ENCODE peak calls at places on chromosome 21, in eight cellular contexts. One of them, this sample, is unnamed.
A peak's percentile ranks its signal among the peaks of the same experiment; 100 is the strongest.

GRCh38 chr21:33158654-33159053 is 71.1 kb upstream of the IFNAR2 start:
- DNase-seq in breast epithelium: no peak
- DNase-seq in right cardiac atrium: no peak
- DNase-seq in esophagus squamous epithelium: no peak
- DNase-seq in adipocyte: no peak
- DNase-seq in IMR-90: no peak
- DNase-seq in pancreas: no peak
- DNase-seq in upper lobe of right lung: no peak
- DNase-seq in this sample: no peak

GRCh38 chr21:19402870-19403269 is 999.3 kb upstream of the TMPRSS15 start:
- DNase-seq in breast epithelium: no peak
- DNase-seq in right cardiac atrium: no peak
- DNase-seq in esophagus squamous epithelium: no peak
- DNase-seq in adipocyte: no peak
- DNase-seq in IMR-90: no peak
- DNase-seq in pancreas: no peak
- DNase-seq in upper lobe of right lung: no peak
- DNase-seq in this sample: no peak

GRCh38 chr21:37149411-37149810 is 76.4 kb downstream of the TTC3 start:
- DNase-seq in breast epithelium: no peak
- DNase-seq in right cardiac atrium: no peak
- DNase-seq in esophagus squamous epithelium: no peak
- DNase-seq in adipocyte: peak; percentile 90
- DNase-seq in IMR-90: peak; percentile 91
- DNase-seq in pancreas: no peak
- DNase-seq in upper lobe of right lung: no peak
- DNase-seq in this sample: no peak

GRCh38 chr21:39932335-39932734 is 65.1 kb downstream of the PCP4 start:
- DNase-seq in breast epithelium: no peak
- DNase-seq in right cardiac atrium: no peak
- DNase-seq in esophagus squamous epithelium: no peak
- DNase-seq in adipocyte: no peak
- DNase-seq in IMR-90: no peak
- DNase-seq in pancreas: no peak
- DNase-seq in upper lobe of right lung: no peak
- DNase-seq in this sample: no peak

GRCh38 chr21:28991861-28992525 is 684 bp downstream of the LTN1 start:
- DNase-seq in breast epithelium: no peak
- DNase-seq in right cardiac atrium: no peak
- DNase-seq in esophagus squamous epithelium: no peak
- DNase-seq in adipocyte: peak; percentile 36
- DNase-seq in IMR-90: no peak
- DNase-seq in pancreas: no peak
- DNase-seq in upper lobe of right lung: no peak
- DNase-seq in this sample: no peak

GRCh38 chr21:24200052-24200451 is 1407.2 kb downstream of the MRPL39 start:
- DNase-seq in breast epithelium: no peak
- DNase-seq in right cardiac atrium: no peak
- DNase-seq in esophagus squamous epithelium: no peak
- DNase-seq in adipocyte: no peak
- DNase-seq in IMR-90: no peak
- DNase-seq in pancreas: no peak
- DNase-seq in upper lobe of right lung: no peak
- DNase-seq in this sample: no peak

GRCh38 chr21:23131177-23131576 is 2133.0 kb downstream of the NCAM2 start:
- DNase-seq in breast epithelium: no peak
- DNase-seq in right cardiac atrium: no peak
- DNase-seq in esophagus squamous epithelium: no peak
- DNase-seq in adipocyte: no peak
- DNase-seq in IMR-90: no peak
- DNase-seq in pancreas: no peak
- DNase-seq in upper lobe of right lung: no peak
- DNase-seq in this sample: no peak

GRCh38 chr21:42526379-42526727 is 12.7 kb downstream of the SLC37A1 start:
- DNase-seq in breast epithelium: no peak
- DNase-seq in right cardiac atrium: no peak
- DNase-seq in esophagus squamous epithelium: no peak
- DNase-seq in adipocyte: no peak
- DNase-seq in IMR-90: no peak
- DNase-seq in pancreas: no peak
- DNase-seq in upper lobe of right lung: peak; percentile 64
- DNase-seq in this sample: no peak

GRCh38 chr21:32048353-32048752 is 175.5 kb downstream of the HUNK start:
- DNase-seq in breast epithelium: no peak
- DNase-seq in right cardiac atrium: no peak
- DNase-seq in esophagus squamous epithelium: no peak
- DNase-seq in adipocyte: no peak
- DNase-seq in IMR-90: no peak
- DNase-seq in pancreas: no peak
- DNase-seq in upper lobe of right lung: no peak
- DNase-seq in this sample: no peak

GRCh38 chr21:20875741-20876140 is 122.5 kb upstream of the NCAM2 start:
- DNase-seq in breast epithelium: no peak
- DNase-seq in right cardiac atrium: no peak
- DNase-seq in esophagus squamous epithelium: no peak
- DNase-seq in adipocyte: no peak
- DNase-seq in IMR-90: no peak
- DNase-seq in pancreas: no peak
- DNase-seq in upper lobe of right lung: no peak
- DNase-seq in this sample: no peak

GRCh38 chr21:29072873-29073221 is 601 bp downstream of the CCT8 start:
- DNase-seq in breast epithelium: no peak
- DNase-seq in right cardiac atrium: no peak
- DNase-seq in esophagus squamous epithelium: no peak
- DNase-seq in adipocyte: peak; percentile 73
- DNase-seq in IMR-90: peak; percentile 38
- DNase-seq in pancreas: no peak
- DNase-seq in upper lobe of right lung: no peak
- DNase-seq in this sample: no peak

DNA sequence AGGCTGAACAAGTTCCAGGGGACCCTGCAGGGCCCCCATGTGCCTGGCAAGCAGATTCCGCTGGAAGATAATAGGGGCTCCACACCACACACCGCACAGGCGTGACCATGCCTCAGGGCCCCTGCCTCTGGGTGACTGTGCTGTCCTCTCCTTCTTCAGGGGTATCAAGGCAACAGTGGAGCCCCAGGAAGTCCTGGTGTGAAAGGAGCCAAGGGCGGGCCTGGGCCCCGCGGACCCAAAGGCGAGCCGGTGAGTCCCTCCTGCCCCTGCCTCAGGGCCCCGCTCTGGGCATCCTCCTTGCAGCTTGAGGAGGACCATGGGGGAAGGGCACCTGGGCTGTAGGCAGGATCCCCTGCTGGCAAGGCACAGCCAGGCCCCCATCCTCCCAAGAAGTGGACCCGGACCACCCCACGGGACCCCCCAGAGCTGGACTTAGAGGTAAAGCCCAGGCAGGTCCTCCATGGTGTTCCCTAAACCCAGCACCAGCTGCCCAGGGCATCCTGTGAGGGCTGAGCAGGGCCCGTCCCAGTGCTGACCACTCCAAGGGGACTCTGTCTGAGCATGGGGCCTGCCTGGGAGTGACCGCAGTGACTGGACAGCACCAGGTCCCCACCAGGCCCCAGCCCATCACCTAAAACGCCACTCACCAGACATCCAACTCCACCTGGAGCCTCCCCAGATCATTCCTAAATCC is 21.1 kb downstream of the COL6A2 start:
- DNase-seq in breast epithelium: peak; percentile 28
- DNase-seq in right cardiac atrium: no peak
- DNase-seq in esophagus squamous epithelium: no peak
- DNase-seq in adipocyte: no peak
- DNase-seq in IMR-90: no peak
- DNase-seq in pancreas: peak; percentile 62
- DNase-seq in upper lobe of right lung: peak; percentile 57
- DNase-seq in this sample: no peak
- H3K4me3 ChIP-seq in breast epithelium: no peak overlapping the region
- H3K4me3 ChIP-seq in right cardiac atrium: no peak overlapping the region
- H3K4me3 ChIP-seq in esophagus squamous epithelium: no peak overlapping the region
- H3K4me3 ChIP-seq in adipocyte: no peak overlapping the region
- H3K4me3 ChIP-seq in IMR-90: no peak overlapping the region
- H3K4me3 ChIP-seq in pancreas: no peak overlapping the region
- H3K4me3 ChIP-seq in upper lobe of right lung: no peak overlapping the region
- H3K4me3 ChIP-seq in this sample: no peak overlapping the region

GRCh38 chr21:25790122-25790951 is 55.6 kb downstream of the GABPA start:
- DNase-seq in breast epithelium: no peak
- DNase-seq in right cardiac atrium: no peak
- DNase-seq in esophagus squamous epithelium: no peak
- DNase-seq in adipocyte: peak; percentile 70
- DNase-seq in IMR-90: peak; percentile 41
- DNase-seq in pancreas: no peak
- DNase-seq in upper lobe of right lung: no peak
- DNase-seq in this sample: no peak
- H3K9me3 ChIP-seq in breast epithelium: no peaks in the 10 kb centered on the region
- H3K9me3 ChIP-seq in right cardiac atrium: no peaks in the 10 kb centered on the region
- H3K9me3 ChIP-seq in esophagus squamous epithelium: no peaks in the 10 kb centered on the region
- H3K9me3 ChIP-seq in adipocyte: no peaks in the 10 kb centered on the region
- H3K9me3 ChIP-seq in IMR-90: no peaks in the 10 kb centered on the region
- H3K9me3 ChIP-seq in pancreas: no peaks in the 10 kb centered on the region
- H3K9me3 ChIP-seq in upper lobe of right lung: no peaks in the 10 kb centered on the region
- H3K9me3 ChIP-seq in this sample: no peaks in the 10 kb centered on the region

GRCh38 chr21:43984905-43985689 is 27.0 kb upstream of the TRAPPC10 start:
- DNase-seq in breast epithelium: no peak
- DNase-seq in right cardiac atrium: no peak
- DNase-seq in esophagus squamous epithelium: no peak
- DNase-seq in adipocyte: no peak
- DNase-seq in IMR-90: peak; percentile 24
- DNase-seq in pancreas: no peak
- DNase-seq in upper lobe of right lung: no peak
- DNase-seq in this sample: no peak
- H3K4me3 ChIP-seq in breast epithelium: no peak overlapping the region
- H3K4me3 ChIP-seq in right cardiac atrium: no peak overlapping the region
- H3K4me3 ChIP-seq in esophagus squamous epithelium: no peak overlapping the region
- H3K4me3 ChIP-seq in adipocyte: no peak overlapping the region
- H3K4me3 ChIP-seq in IMR-90: no peak overlapping the region
- H3K4me3 ChIP-seq in pancreas: no peak overlapping the region
- H3K4me3 ChIP-seq in upper lobe of right lung: no peak overlapping the region
- H3K4me3 ChIP-seq in this sample: no peak overlapping the region

GRCh38 chr21:45963225-45963555 is 18.4 kb upstream of the COL6A1 start:
- DNase-seq in breast epithelium: no peak
- DNase-seq in right cardiac atrium: no peak
- DNase-seq in esophagus squamous epithelium: no peak
- DNase-seq in adipocyte: no peak
- DNase-seq in IMR-90: peak; percentile 52
- DNase-seq in pancreas: no peak
- DNase-seq in upper lobe of right lung: no peak
- DNase-seq in this sample: no peak

GRCh38 chr21:45959182-45959581 is 22.4 kb upstream of the COL6A1 start:
- DNase-seq in breast epithelium: no peak
- DNase-seq in right cardiac atrium: no peak
- DNase-seq in esophagus squamous epithelium: no peak
- DNase-seq in adipocyte: no peak
- DNase-seq in IMR-90: no peak
- DNase-seq in pancreas: no peak
- DNase-seq in upper lobe of right lung: no peak
- DNase-seq in this sample: no peak

GRCh38 chr21:45964649-45965048 is 16.9 kb upstream of the COL6A1 start:
- DNase-seq in breast epithelium: no peak
- DNase-seq in right cardiac atrium: no peak
- DNase-seq in esophagus squamous epithelium: no peak
- DNase-seq in adipocyte: no peak
- DNase-seq in IMR-90: no peak
- DNase-seq in pancreas: no peak
- DNase-seq in upper lobe of right lung: no peak
- DNase-seq in this sample: no peak

GRCh38 chr21:45965084-45965826 is 16.3 kb upstream of the COL6A1 start:
- DNase-seq in breast epithelium: no peak
- DNase-seq in right cardiac atrium: no peak
- DNase-seq in esophagus squamous epithelium: no peak
- DNase-seq in adipocyte: no peak
- DNase-seq in IMR-90: no peak
- DNase-seq in pancreas: no peak
- DNase-seq in upper lobe of right lung: no peak
- DNase-seq in this sample: no peak

GRCh38 chr21:45962531-45963224 is 18.9 kb upstream of the COL6A1 start:
- DNase-seq in breast epithelium: no peak
- DNase-seq in right cardiac atrium: peak; percentile 79
- DNase-seq in esophagus squamous epithelium: no peak
- DNase-seq in adipocyte: no peak
- DNase-seq in IMR-90: no peak
- DNase-seq in pancreas: no peak
- DNase-seq in upper lobe of right lung: no peak
- DNase-seq in this sample: no peak
- H3K9me3 ChIP-seq in breast epithelium: peaks cover 7% of the 10 kb centered on the region
- H3K9me3 ChIP-seq in right cardiac atrium: no peaks in the 10 kb centered on the region
- H3K9me3 ChIP-seq in esophagus squamous epithelium: peaks cover 6% of the 10 kb centered on the region
- H3K9me3 ChIP-seq in adipocyte: no peaks in the 10 kb centered on the region
- H3K9me3 ChIP-seq in IMR-90: peaks cover 12% of the 10 kb centered on the region
- H3K9me3 ChIP-seq in pancreas: no peaks in the 10 kb centered on the region
- H3K9me3 ChIP-seq in upper lobe of right lung: no peaks in the 10 kb centered on the region
- H3K9me3 ChIP-seq in this sample: no peaks in the 10 kb centered on the region

DNA sequence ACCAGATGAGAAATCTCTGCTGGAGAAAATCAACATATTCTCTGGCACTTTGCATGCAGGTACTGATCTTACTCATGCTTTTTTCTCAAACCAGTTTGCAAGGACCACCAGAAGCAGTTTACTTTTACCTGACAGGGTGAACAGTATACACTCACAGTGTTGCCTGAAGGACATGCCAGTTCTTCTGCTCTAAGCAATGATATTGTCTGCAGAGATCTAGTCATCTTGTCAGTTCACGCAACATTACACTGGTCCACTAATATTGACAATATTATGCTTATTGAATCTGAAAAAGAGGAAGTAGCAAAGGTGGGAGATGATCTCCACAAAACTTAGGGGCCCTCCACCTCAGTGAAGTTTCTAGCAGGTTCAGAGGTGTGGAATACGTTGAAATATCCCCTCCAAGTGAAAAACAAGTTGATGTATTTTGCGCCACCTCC is 3.8 kb upstream of the S100B start:
- DNase-seq in breast epithelium: no peak
- DNase-seq in right cardiac atrium: no peak
- DNase-seq in esophagus squamous epithelium: no peak
- DNase-seq in adipocyte: no peak
- DNase-seq in IMR-90: no peak
- DNase-seq in pancreas: no peak
- DNase-seq in upper lobe of right lung: no peak
- DNase-seq in this sample: no peak
- H3K4me3 ChIP-seq in breast epithelium: no peak overlapping the region
- H3K4me3 ChIP-seq in right cardiac atrium: no peak overlapping the region
- H3K4me3 ChIP-seq in esophagus squamous epithelium: no peak overlapping the region
- H3K4me3 ChIP-seq in adipocyte: no peak overlapping the region
- H3K4me3 ChIP-seq in IMR-90: no peak overlapping the region
- H3K4me3 ChIP-seq in pancreas: no peak overlapping the region
- H3K4me3 ChIP-seq in upper lobe of right lung: no peak overlapping the region
- H3K4me3 ChIP-seq in this sample: no peak overlapping the region

DNA sequence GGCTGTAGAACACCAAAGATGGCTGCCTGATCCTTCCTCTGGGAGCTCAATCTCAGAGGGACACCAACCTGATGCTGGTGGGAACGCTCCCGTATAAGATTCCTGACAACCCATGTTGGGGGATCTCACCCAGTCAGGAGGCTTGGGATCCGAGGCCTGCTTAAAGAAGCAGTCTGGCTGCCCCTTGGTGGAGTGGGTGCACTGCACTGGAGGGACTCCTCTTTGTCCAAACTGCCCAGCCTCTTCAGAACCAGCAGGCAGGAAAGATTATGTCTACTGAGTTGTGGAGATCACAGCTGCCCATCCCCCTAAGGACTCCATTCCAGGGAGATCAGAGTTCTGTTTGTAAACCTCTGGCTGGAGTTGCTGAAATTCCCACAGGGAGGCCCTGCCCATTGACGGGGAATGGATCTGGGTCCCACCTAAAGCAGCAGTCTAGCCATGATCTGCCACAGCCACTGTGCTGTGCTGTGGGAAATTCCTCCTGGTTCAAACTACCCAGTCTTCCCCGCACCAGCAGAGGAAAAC is 23.0 kb downstream of the S100B start:
- DNase-seq in breast epithelium: no peak
- DNase-seq in right cardiac atrium: no peak
- DNase-seq in esophagus squamous epithelium: no peak
- DNase-seq in adipocyte: no peak
- DNase-seq in IMR-90: no peak
- DNase-seq in pancreas: no peak
- DNase-seq in upper lobe of right lung: no peak
- DNase-seq in this sample: no peak
- H3K9me3 ChIP-seq in breast epithelium: peaks cover 21% of the 10 kb centered on the region
- H3K9me3 ChIP-seq in right cardiac atrium: no peaks in the 10 kb centered on the region
- H3K9me3 ChIP-seq in esophagus squamous epithelium: peaks cover 4% of the 10 kb centered on the region
- H3K9me3 ChIP-seq in adipocyte: peaks cover 71% of the 10 kb centered on the region
- H3K9me3 ChIP-seq in IMR-90: peaks cover 25% of the 10 kb centered on the region
- H3K9me3 ChIP-seq in pancreas: no peaks in the 10 kb centered on the region
- H3K9me3 ChIP-seq in upper lobe of right lung: no peaks in the 10 kb centered on the region
- H3K9me3 ChIP-seq in this sample: peaks cover 7% of the 10 kb centered on the region

This sample was measured in effector memory CD4-positive, alpha-beta T cell.